ENCODE peak calls at places on chromosomes 12 and 14, in eight cellular contexts. L is NCI-H510A treated with DMSO at 0.1 percent for 48 hours, M is iris pigment epithelial cell, X is Right ventricle myocardium inferior, S is HT-29, G is DMS 273 treated with DMSO at 0.1 percent for 48 hours, B is GM06990, A is NCI-H69. O is an unnamed sample.

GRCh38 chr14:64549805-64550538 is at the start of gene PPP1R36:
- DNase-seq in L (peak), M (no peak), A (peak), B (peak), S (peak), G (peak), X (peak), O (peak)

GRCh38 chr12:117583677-117584076 is 222.3 kb upstream of the NOS1 start:
- DNase-seq in M (no peak), G (peak), X (no peak), L (no peak), S (no peak), B (no peak), A (peak), O (no peak)

GRCh38 chr14:32571551-32571950 is 242.5 kb downstream of the AKAP6 start:
- DNase-seq in B (no peak), L (no peak), M (no peak), A (no peak), G (no peak), S (no peak), X (no peak), O (no peak)

GRCh38 chr12:57272337-57273151 is 21.6 kb upstream of the STAC3 start:
- DNase-seq in X (no peak), B (no peak), A (no peak), M (peak), L (no peak), G (no peak), S (no peak), O (peak)

GRCh38 chr12:49476091-49476490 is 62.7 kb upstream of the KCNH3 start:
- DNase-seq in A (no peak), G (peak), M (no peak), S (no peak), B (no peak), L (no peak), X (no peak), O (no peak)

GRCh38 chr14:50999726-51000125 is 55.4 kb upstream of the PYGL start:
- DNase-seq in B (no peak), G (no peak), X (no peak), A (peak), M (no peak), S (peak), L (no peak), O (no peak)

GRCh38 chr12:6376965-6377666 is 1.8 kb upstream of the SCNN1A start:
- DNase-seq in A (no peak), M (no peak), G (no peak), X (no peak), B (no peak), L (no peak), S (no peak), O (no peak)

GRCh38 chr14:102827716-102828115 is 50.5 kb downstream of the TRAF3 start:
- DNase-seq in B (no peak), G (no peak), S (no peak), X (no peak), L (no peak), A (peak), M (peak), O (no peak)

GRCh38 chr14:42374332-42374731 is 767.7 kb downstream of the LRFN5 start:
- DNase-seq in A (no peak), M (peak), L (no peak), X (no peak), G (no peak), S (no peak), B (no peak), O (no peak)

GRCh38 chr12:131381716-131382430 is 329.0 kb upstream of the SFSWAP start:
- DNase-seq in B (no peak), A (no peak), G (no peak), L (no peak), M (no peak), X (no peak), S (no peak), O (no peak)

GRCh38 chr12:107917912-107918800 is 143.7 kb downstream of the ASCL4 start:
- DNase-seq in G (peak), A (peak), B (no peak), M (peak), S (peak), L (peak), X (no peak), O (peak)

GRCh38 chr12:47222592-47222959 is 142.8 kb upstream of the AMIGO2 start:
- DNase-seq in B (no peak), A (no peak), S (no peak), M (no peak), L (no peak), X (no peak), G (no peak), O (no peak)

GRCh38 chr12:98238513-98238912 is 276.9 kb upstream of the TMPO start:
- DNase-seq in S (no peak), M (peak), X (no peak), A (no peak), B (no peak), L (no peak), G (no peak), O (peak)

GRCh38 chr14:29851397-29851796 is 76.2 kb downstream of the PRKD1 start:
- DNase-seq in A (no peak), G (no peak), B (no peak), M (peak), X (no peak), S (no peak), L (no peak), O (no peak)

GRCh38 chr12:16453319-16453718 is 105.9 kb downstream of the MGST1 start:
- DNase-seq in B (no peak), X (no peak), A (no peak), L (no peak), G (no peak), M (no peak), S (no peak), O (no peak)

GRCh38 chr12:75908961-75909699 is 122.4 kb downstream of the PHLDA1 start:
- DNase-seq in B (no peak), M (peak), G (peak), X (peak), L (peak), A (peak), S (no peak), O (peak)

GRCh38 chr14:51304428-51304827 is 64.4 kb downstream of the TMX1 start:
- DNase-seq in B (no peak), M (peak), G (no peak), X (no peak), A (no peak), S (no peak), L (no peak), O (peak)

GRCh38 chr12:37545759-37546158 is 770.8 kb upstream of the ALG10B start:
- DNase-seq in B (no peak), L (no peak), M (no peak), G (no peak), X (no peak), S (no peak), A (no peak), O (no peak)

GRCh38 chr12:24562761-24563392 is 386.0 kb downstream of the BCAT1 start:
- DNase-seq in A (peak), G (peak), L (peak), M (peak), S (no peak), X (peak), B (peak), O (peak)

GRCh38 chr14:95200404-95200803 is 43.1 kb upstream of the DICER1 start:
- DNase-seq in S (no peak), A (no peak), G (no peak), M (no peak), X (no peak), B (no peak), L (peak), O (no peak)

GRCh38 chr14:106222736-106223135 is 696.4 kb downstream of the TMEM121 start:
- DNase-seq in A (no peak), G (no peak), X (no peak), B (no peak), M (no peak), S (no peak), L (no peak), O (no peak)

GRCh38 chr12:78156751-78157150 is 326.1 kb downstream of the NAV3 start:
- DNase-seq in A (no peak), B (no peak), G (no peak), L (no peak), X (no peak), S (no peak), M (peak), O (no peak)

GRCh38 chr12:77133566-77133965 is 68.2 kb upstream of the E2F7 start:
- DNase-seq in M (peak), S (peak), B (no peak), X (no peak), L (no peak), A (no peak), G (no peak), O (peak)

GRCh38 chr12:20122274-20122673 is 246.1 kb upstream of the PDE3A start:
- DNase-seq in G (no peak), A (no peak), L (no peak), M (no peak), X (no peak), S (no peak), B (no peak), O (no peak)

GRCh38 chr12:79373896-79374499 is 316.8 kb downstream of the PAWR start:
- DNase-seq in M (peak), X (no peak), L (peak), B (peak), S (peak), A (peak), G (no peak), O (peak)

GRCh38 chr14:76782885-76783566 is 21.8 kb downstream of the VASH1 start:
- DNase-seq in L (no peak), G (no peak), X (no peak), B (no peak), A (no peak), S (no peak), M (no peak), O (no peak)

GRCh38 chr12:32312049-32312670 is 87.2 kb upstream of the FGD4 start:
- DNase-seq in S (peak), A (peak), L (peak), B (no peak), G (no peak), M (peak), X (no peak), O (peak)

GRCh38 chr12:44581642-44582242 is 294.4 kb downstream of the NELL2 start:
- DNase-seq in S (no peak), X (no peak), B (no peak), L (no peak), A (no peak), G (no peak), M (no peak), O (no peak)

GRCh38 chr14:36014236-36014635 is 162.3 kb downstream of the PTCSC3 start:
- DNase-seq in B (no peak), A (no peak), G (no peak), M (no peak), X (no peak), L (no peak), S (no peak), O (no peak)

GRCh38 chr14:104889374-104889755 is 24.3 kb downstream of the CEP170B start:
- DNase-seq in G (no peak), A (no peak), S (no peak), B (peak), X (peak), L (no peak), M (no peak), O (no peak)

GRCh38 chr14:71688576-71688975 is 243.7 kb upstream of the RGS6 start:
- DNase-seq in B (no peak), L (no peak), M (peak), G (no peak), S (no peak), X (no peak), A (peak), O (peak)

GRCh38 chr12:52873513-52873831 is 24.7 kb upstream of the KRT78 start:
- DNase-seq in M (no peak), B (no peak), X (no peak), G (no peak), A (peak), L (no peak), S (no peak), O (no peak)

GRCh38 chr14:20631023-20631820 is 10.3 kb downstream of the OR6S1 start:
- DNase-seq in X (no peak), G (peak), B (peak), S (peak), A (peak), M (peak), L (peak), O (peak)

GRCh38 chr14:80572666-80573065 is 361.4 kb upstream of the DIO2 start:
- DNase-seq in A (no peak), B (no peak), L (no peak), S (no peak), M (no peak), X (no peak), G (no peak), O (no peak)

GRCh38 chr14:58272589-58273372 is 25.6 kb upstream of the ARID4A start:
- DNase-seq in G (no peak), B (no peak), M (peak), X (no peak), A (peak), S (peak), L (no peak), O (peak)

GRCh38 chr12:93197067-93197593 is 180.6 kb upstream of the NUDT4 start:
- DNase-seq in M (peak), L (no peak), B (no peak), A (no peak), G (no peak), S (no peak), X (no peak), O (peak)

GRCh38 chr14:74620497-74620921 is 8.5 kb upstream of the LTBP2 start:
- DNase-seq in X (no peak), G (no peak), B (no peak), S (peak), A (no peak), M (peak), L (no peak), O (peak)

GRCh38 chr14:79708991-79709390 is 502.3 kb downstream of the DIO2 start:
- DNase-seq in B (no peak), X (no peak), G (no peak), L (peak), A (peak), S (no peak), M (peak), O (no peak)